ENCODE peak calls at places on chromosomes 11 and 22, in ten cellular contexts. J is stimulated activated CD8-positive, alpha-beta memory T cell treated with anti-CD3 and anti-CD28 coated beads, Interleukin-4, amount 100 ng/mL, for 1 hour; P is hepatocyte; U is stimulated activated CD4-positive, alpha-beta T cell treated with anti-CD3 and anti-CD28 coated beads, Interleukin-4, amount 100 ng/mL, for 48 hours; V is Caki2; Z is H54; W is H4; O is choroid plexus epithelial cell; R is HEK293T; T is GM03348. G is an unnamed sample.
A peak's percentile ranks its signal among the peaks of the same experiment; 100 is the strongest.

GRCh38 chr22:47619631-47620030 is 857.2 kb downstream of the TBC1D22A start:
- DNase-seq in J (no peak), P (no peak), U (no peak), V (no peak), Z (no peak), W (no peak), O (no peak), R (no peak), T (no peak), G (no peak)

GRCh38 chr11:36417154-36417553 is 92.9 kb downstream of the TRAF6 start:
- DNase-seq in J (no peak), P (no peak), U (no peak), V (no peak), Z (no peak), W (no peak), O (no peak), R (no peak), T (no peak), G (no peak)

GRCh38 chr11:3014314-3014938 is 22.3 kb upstream of the NAP1L4 start:
- DNase-seq in J (peak; percentile 57), P (no peak), U (peak; percentile 39), V (no peak), Z (no peak), W (no peak), O (peak; percentile 78), R (no peak), T (no peak), G (no peak)

GRCh38 chr11:65598258-65598699 is 2.7 kb upstream of the KCNK7 start:
- DNase-seq in J (no peak), P (no peak), U (no peak), V (no peak), Z (no peak), W (no peak), O (no peak), R (no peak), T (no peak), G (no peak)

GRCh38 chr11:109968781-109969180 is 124.4 kb upstream of the ZC3H12C start:
- DNase-seq in J (no peak), P (no peak), U (no peak), V (no peak), Z (no peak), W (no peak), O (no peak), R (no peak), T (no peak), G (no peak)

GRCh38 chr22:21082248-21082647 is 36.5 kb downstream of the LRRC74B start:
- DNase-seq in J (no peak), P (no peak), U (no peak), V (no peak), Z (no peak), W (no peak), O (no peak), R (no peak), T (no peak), G (no peak)

GRCh38 chr22:33105501-33105911 is 47.3 kb upstream of the SYN3 start:
- DNase-seq in J (no peak), P (peak; percentile 61), U (no peak), V (peak; percentile 24), Z (no peak), W (peak; percentile 49), O (no peak), R (no peak), T (peak; percentile 37), G (no peak)

GRCh38 chr11:47257518-47258316 is at the start of gene NR1H3:
- DNase-seq in J (no peak), P (peak; percentile 80), U (no peak), V (no peak), Z (peak; percentile 70), W (peak; percentile 68), O (peak; percentile 81), R (peak; percentile 51), T (peak; percentile 81), G (no peak)

GRCh38 chr22:29167032-29167911 is 38.4 kb upstream of the EMID1 start:
- DNase-seq in J (no peak), P (no peak), U (peak; percentile 52), V (no peak), Z (no peak), W (no peak), O (no peak), R (peak; percentile 5), T (no peak), G (no peak)

GRCh38 chr11:11528986-11529385 is 92.8 kb downstream of the GALNT18 start:
- DNase-seq in J (no peak), P (no peak), U (no peak), V (no peak), Z (no peak), W (no peak), O (no peak), R (no peak), T (no peak), G (no peak)

GRCh38 chr22:30575011-30575671 is 676 bp upstream of the GAL3ST1 start:
- DNase-seq in J (no peak), P (peak; percentile 36), U (no peak), V (no peak), Z (no peak), W (no peak), O (no peak), R (no peak), T (no peak), G (no peak)

GRCh38 chr11:123546515-123546914 is 107.9 kb downstream of the SCN3B start:
- DNase-seq in J (no peak), P (no peak), U (no peak), V (no peak), Z (no peak), W (no peak), O (no peak), R (no peak), T (peak; percentile 82), G (no peak)

GRCh38 chr22:20656902-20657836 is 116.7 kb upstream of the SERPIND1 start:
- DNase-seq in J (no peak), P (no peak), U (no peak), V (peak; percentile 41), Z (no peak), W (peak; percentile 34), O (peak; percentile 5), R (no peak), T (no peak), G (no peak)

GRCh38 chr11:120244476-120244875 is 4.5 kb downstream of the POU2F3 start:
- DNase-seq in J (no peak), P (no peak), U (no peak), V (no peak), Z (no peak), W (no peak), O (peak; percentile 67), R (no peak), T (no peak), G (peak; percentile 19)

G was measured in NK-92 treated with Interleukin-12 subunit alpha and Interleukin-12 subunit beta, amount 100 ng/mL, for 24 hours.